ENCODE peak calls at places on chromosome 7, in seven cellular contexts. Y is K562, D is epithelial cell of esophagus, J is cardiac fibroblast, C is cardiac muscle cell, G is AG10803, Z is brain microvascular endothelial cell. E is an unnamed sample.
A peak's percentile ranks its signal among the peaks of the same experiment; 100 is the strongest.

GRCh38 chr7:84058311-84059076 is 136.1 kb downstream of the SEMA3A start:
- DNase-seq in Y (no peak), D (peak; percentile 76), J (no peak), C (no peak), G (no peak), Z (peak; percentile 34), E (peak; percentile 30)

GRCh38 chr7:27640914-27641570 is 21.6 kb downstream of the HIBADH start:
- DNase-seq in Y (no peak), D (peak; percentile 72), J (peak; percentile 76), C (peak; percentile 76), G (peak; percentile 30), Z (peak; percentile 94), E (peak; percentile 84)

GRCh38 chr7:139033346-139034114 is 2.3 kb downstream of the ZC3HAV1L start:
- DNase-seq in Y (no peak), D (peak; percentile 69), J (no peak), C (no peak), G (no peak), Z (no peak), E (no peak)

GRCh38 chr7:95972554-95972953 is 200.2 kb downstream of the DYNC1I1 start:
- DNase-seq in Y (no peak), D (no peak), J (no peak), C (peak; percentile 11), G (no peak), Z (peak; percentile 9), E (peak; percentile 1)

GRCh38 chr7:88344956-88345832 is 38.5 kb upstream of the STEAP4 start:
- DNase-seq in Y (peak; percentile 13), D (peak; percentile 51), J (peak; percentile 45), C (peak; percentile 48), G (peak; percentile 1), Z (peak; percentile 28), E (peak; percentile 30)

GRCh38 chr7:106730021-106730420 is 69.1 kb upstream of the CCDC71L start:
- DNase-seq in Y (no peak), D (peak; percentile 97), J (no peak), C (no peak), G (no peak), Z (no peak), E (no peak)

GRCh38 chr7:80881361-80881760 is 37.5 kb downstream of the SEMA3C start:
- DNase-seq in Y (no peak), D (no peak), J (no peak), C (no peak), G (peak; percentile 32), Z (no peak), E (no peak)

GRCh38 chr7:71682841-71683341 is 550.9 kb downstream of the GALNT17 start:
- DNase-seq in Y (no peak), D (no peak), J (no peak), C (no peak), G (no peak), Z (no peak), E (no peak)

GRCh38 chr7:104528142-104528541 is 199.7 kb downstream of the LHFPL3 start:
- DNase-seq in Y (no peak), D (no peak), J (no peak), C (no peak), G (no peak), Z (no peak), E (no peak)

GRCh38 chr7:146961617-146962016 is 845.0 kb downstream of the CNTNAP2 start:
- DNase-seq in Y (no peak), D (peak; percentile 51), J (peak; percentile 69), C (peak; percentile 85), G (peak; percentile 93), Z (peak; percentile 94), E (peak; percentile 90)

GRCh38 chr7:29516491-29516890 is 47.1 kb upstream of the PRR15 start:
- DNase-seq in Y (no peak), D (peak; percentile 53), J (no peak), C (no peak), G (no peak), Z (no peak), E (no peak)

GRCh38 chr7:29197916-29198315 is 3.3 kb downstream of the CHN2 start:
- DNase-seq in Y (no peak), D (no peak), J (no peak), C (no peak), G (no peak), Z (no peak), E (no peak)

GRCh38 chr7:24197852-24198251 is 86.1 kb upstream of the NPY start:
- DNase-seq in Y (no peak), D (no peak), J (no peak), C (no peak), G (peak; percentile 1), Z (no peak), E (no peak)

GRCh38 chr7:123285076-123285700 is 85.4 kb upstream of the SLC13A1 start:
- DNase-seq in Y (no peak), D (no peak), J (no peak), C (no peak), G (no peak), Z (no peak), E (no peak)

GRCh38 chr7:102872460-102872859 is 40.3 kb upstream of the LRRC17 start:
- DNase-seq in Y (no peak), D (peak; percentile 88), J (peak; percentile 84), C (peak; percentile 88), G (peak; percentile 90), Z (peak; percentile 98), E (peak; percentile 93)

GRCh38 chr7:880450-880849 is 4.1 kb downstream of the GET4 start:
- DNase-seq in Y (no peak), D (no peak), J (no peak), C (no peak), G (no peak), Z (no peak), E (no peak)

GRCh38 chr7:144824360-144824759 is 11.5 kb downstream of the TPK1 start:
- DNase-seq in Y (no peak), D (peak; percentile 83), J (peak; percentile 70), C (peak; percentile 64), G (peak; percentile 77), Z (peak; percentile 8), E (peak; percentile 80)

GRCh38 chr7:25029075-25029474 is 49.1 kb upstream of the OSBPL3 start:
- DNase-seq in Y (no peak), D (no peak), J (no peak), C (no peak), G (no peak), Z (no peak), E (no peak)

GRCh38 chr7:98994046-98994944 is 116.0 kb downstream of the TRRAP start:
- DNase-seq in Y (no peak), D (no peak), J (no peak), C (no peak), G (no peak), Z (no peak), E (no peak)

GRCh38 chr7:77266162-77266807 is 66.7 kb upstream of the FGL2 start:
- DNase-seq in Y (no peak), D (peak; percentile 20), J (no peak), C (peak; percentile 27), G (no peak), Z (no peak), E (peak; percentile 24)

GRCh38 chr7:111113263-111114017 is 22.5 kb downstream of the LRRN3 start:
- DNase-seq in Y (no peak), D (peak; percentile 72), J (peak; percentile 62), C (peak; percentile 70), G (peak; percentile 52), Z (no peak), E (peak; percentile 79)

GRCh38 chr7:107230334-107230733 is 61.5 kb downstream of the HBP1 start:
- DNase-seq in Y (no peak), D (peak; percentile 57), J (no peak), C (no peak), G (no peak), Z (no peak), E (no peak)

GRCh38 chr7:102994567-102994966 is 80.0 kb downstream of the FBXL13 start:
- DNase-seq in Y (peak; percentile 68), D (no peak), J (no peak), C (no peak), G (no peak), Z (no peak), E (no peak)

GRCh38 chr7:13742719-13743640 is 246.5 kb downstream of the ETV1 start:
- DNase-seq in Y (no peak), D (peak; percentile 69), J (peak; percentile 73), C (peak; percentile 72), G (peak; percentile 67), Z (peak; percentile 66), E (peak; percentile 75)

GRCh38 chr7:1085910-1086421 is 1.9 kb upstream of the GPER1 start:
- DNase-seq in Y (no peak), D (no peak), J (no peak), C (no peak), G (peak; percentile 45), Z (no peak), E (no peak)

GRCh38 chr7:115297651-115298050 is 375.8 kb downstream of the MDFIC start:
- DNase-seq in Y (no peak), D (peak; percentile 96), J (peak; percentile 52), C (peak; percentile 62), G (peak; percentile 82), Z (peak; percentile 98), E (peak; percentile 67)

GRCh38 chr7:98394377-98394836 is 6.5 kb downstream of the BAIAP2L1 start:
- DNase-seq in Y (no peak), D (peak; percentile 62), J (peak; percentile 66), C (peak; percentile 53), G (peak; percentile 99), Z (peak; percentile 81), E (peak; percentile 61)

GRCh38 chr7:90701021-90701420 is 104.9 kb downstream of the CDK14 start:
- DNase-seq in Y (no peak), D (no peak), J (no peak), C (peak; percentile 13), G (no peak), Z (no peak), E (no peak)
- H3K4me3 ChIP-seq in Y (no peak overlapping the region), D (no peak overlapping the region), J (peak overlapping the region; percentile 32), C (no peak overlapping the region), G (peak overlapping the region; percentile 48), Z (no peak overlapping the region), E (no peak overlapping the region)

GRCh38 chr7:155069992-155070827 is at the start of gene HTR5A:
- DNase-seq in Y (peak; percentile 97), D (peak; percentile 87), J (peak; percentile 80), C (peak; percentile 80), G (peak; percentile 78), Z (peak; percentile 83), E (peak; percentile 81)
- TF ChIP-seq CTCF in Y (no peak), D (no peak), J (no peak), C (peak; percentile 7), G (no peak), Z (no peak), E (no peak)

DNA sequence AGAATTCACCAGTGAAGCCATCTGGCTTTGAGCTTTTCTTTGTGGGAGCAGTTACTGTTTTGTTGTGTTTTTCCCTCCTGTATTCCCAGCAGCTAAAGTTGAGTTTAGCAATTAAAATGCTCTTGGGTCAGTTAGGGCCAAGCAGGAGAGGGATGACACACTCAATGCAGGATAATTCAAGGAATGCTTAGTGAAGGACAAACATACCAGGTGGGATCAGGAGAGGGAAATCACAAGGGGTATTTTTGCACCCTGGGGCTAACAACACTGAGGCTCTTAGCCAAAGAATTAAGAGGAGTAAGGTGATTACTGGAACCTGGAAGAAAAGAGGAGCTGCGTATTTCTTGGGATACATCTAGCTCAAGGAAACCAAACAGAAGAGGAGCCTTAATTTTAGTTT is 82.4 kb upstream of the KCND2 start:
- DNase-seq in Y (no peak), D (no peak), J (no peak), C (no peak), G (no peak), Z (no peak), E (no peak)
- H3K4me3 ChIP-seq in Y (no peak overlapping the region), D (no peak overlapping the region), J (no peak overlapping the region), C (no peak overlapping the region), G (no peak overlapping the region), Z (no peak overlapping the region), E (no peak overlapping the region)

GRCh38 chr7:40192036-40192435 is 57.2 kb downstream of the SUGCT start:
- DNase-seq in Y (no peak), D (peak; percentile 21), J (peak; percentile 44), C (peak; percentile 40), G (peak; percentile 88), Z (no peak), E (peak; percentile 54)

GRCh38 chr7:40186586-40186985 is 51.8 kb downstream of the SUGCT start:
- DNase-seq in Y (no peak), D (no peak), J (no peak), C (no peak), G (no peak), Z (no peak), E (no peak)
- TF ChIP-seq CTCF in Y (no peak), D (peak; percentile 11), J (no peak), C (no peak), G (peak; percentile 9), Z (peak; percentile 33), E (no peak)